ENCODE peak calls at places on chromosome 17, in five cellular contexts. T is stimulated activated CD4-positive, alpha-beta T cell treated with anti-CD3 and anti-CD28 coated beads, Interleukin-2, amount 100 ng/mL, for 24 hours; U is stimulated activated CD8-positive, alpha-beta memory T cell treated with anti-CD3 and anti-CD28 coated beads, Interleukin-4, amount 100 ng/mL, for 24 hours; S is HFFc6; W is left lobe of liver. E is an unnamed sample.

GRCh38 chr17:7167832-7168231 is 11.3 kb downstream of the ASGR1 start:
- DNase-seq in T (no peak), U (no peak), S (no peak), W (peak), E (no peak)

GRCh38 chr17:50927287-50927686 is 61.1 kb upstream of the TOB1 start:
- DNase-seq in T (no peak), U (no peak), S (no peak), W (peak), E (no peak)

GRCh38 chr17:29726721-29727252 is 104.1 kb upstream of the CORO6 start:
- DNase-seq in T (no peak), U (no peak), S (no peak), W (no peak), E (no peak)

GRCh38 chr17:81544281-81544974 is 7.7 kb downstream of the FAAP100 start:
- DNase-seq in T (no peak), U (no peak), S (no peak), W (no peak), E (no peak)

GRCh38 chr17:74116087-74116717 is 87.3 kb upstream of the RPL38 start:
- DNase-seq in T (no peak), U (no peak), S (no peak), W (no peak), E (peak)

GRCh38 chr17:14010999-14011692 is 58.2 kb upstream of the COX10 start:
- DNase-seq in T (no peak), U (no peak), S (no peak), W (peak), E (no peak)

GRCh38 chr17:73657473-73658116 is 13.3 kb upstream of the SDK2 start:
- DNase-seq in T (no peak), U (no peak), S (no peak), W (peak), E (peak)

GRCh38 chr17:58336456-58337094 is 8.0 kb upstream of the TSPOAP1 start:
- DNase-seq in T (no peak), U (no peak), S (no peak), W (no peak), E (no peak)

GRCh38 chr17:68955181-68955841 is at the start of gene ABCA8:
- DNase-seq in T (no peak), U (no peak), S (no peak), W (peak), E (no peak)

GRCh38 chr17:743139-743538 is 8.9 kb downstream of the GEMIN4 start:
- DNase-seq in T (no peak), U (no peak), S (no peak), W (no peak), E (no peak)

GRCh38 chr17:18860161-18860972 is 2.4 kb downstream of the PRPSAP2 start:
- DNase-seq in T (no peak), U (no peak), S (no peak), W (peak), E (no peak)

GRCh38 chr17:61399131-61400057 is at the start of gene TBX2:
- DNase-seq in T (no peak), U (no peak), S (peak), W (peak), E (no peak)

E was measured in NCI-H748 treated with DMSO at 0.1 percent for 48 hours.